ENCODE peak calls at places on chromosomes 16 and 17, in five cellular contexts. Q is activated naive CD4-positive, alpha-beta T cell treated with anti-CD3 and anti-CD28 coated beads for 36 hours; K is Daoy; J is GM04504; E is GM06990. G is an unnamed sample.

GRCh38 chr17:10117581-10118001 is 80.8 kb downstream of the GAS7 start:
- DNase-seq in Q (no peak), K (no peak), E (no peak), J (no peak), G (no peak)

GRCh38 chr16:55000595-55000994 is 69.9 kb downstream of the IRX5 start:
- DNase-seq in E (no peak), Q (no peak), J (peak; percentile 9), K (peak; percentile 71), G (peak; percentile 44)

GRCh38 chr16:2820836-2821482 is 3.9 kb downstream of the PRSS21 start:
- DNase-seq in K (no peak), J (no peak), E (no peak), Q (no peak), G (no peak)

GRCh38 chr17:82802141-82802540 is 37.7 kb downstream of the ZNF750 start:
- DNase-seq in E (no peak), Q (no peak), J (no peak), K (peak; percentile 64), G (peak; percentile 23)

GRCh38 chr17:63819585-63820537 is 7.4 kb upstream of the PSMC5 start:
- DNase-seq in J (no peak), E (no peak), K (no peak), Q (peak; percentile 54), G (no peak)

GRCh38 chr17:10513284-10514067 is 4.9 kb downstream of the MYH1 start:
- DNase-seq in J (peak; percentile 39), E (no peak), Q (no peak), K (peak; percentile 61), G (peak; percentile 80)

GRCh38 chr16:19841184-19841583 is 43.5 kb downstream of the GPRC5B start:
- DNase-seq in K (no peak), J (no peak), Q (no peak), E (no peak), G (no peak)

GRCh38 chr17:74241434-74241833 is 28.1 kb downstream of the TTYH2 start:
- DNase-seq in E (no peak), K (no peak), Q (no peak), J (no peak), G (no peak)

GRCh38 chr17:51189628-51190027 is 23.4 kb downstream of the NME2 start:
- DNase-seq in Q (no peak), K (no peak), J (no peak), E (no peak), G (no peak)

GRCh38 chr17:40458001-40458791 is 14.9 kb downstream of the IGFBP4 start:
- DNase-seq in K (no peak), J (peak; percentile 74), Q (no peak), E (no peak), G (peak; percentile 90)

GRCh38 chr17:32732296-32732642 is 144.7 kb downstream of the MYO1D start:
- DNase-seq in J (no peak), E (no peak), K (no peak), Q (no peak), G (no peak)